ENCODE peak calls at places on chromosomes 13 and 19, in four cellular contexts. M is CD8-positive, alpha-beta T cell; I is Peyer's patch; V is adrenal gland. X is an unnamed sample.

GRCh38 chr19:57599377-57599760 is 316 bp upstream of the ZNF530 start:
- DNase-seq in I (no peak), V (no peak), M (no peak), X (no peak)

GRCh38 chr19:35528218-35529038 is at the start of gene SBSN:
- DNase-seq in V (no peak), M (no peak), I (no peak), X (no peak)

GRCh38 chr19:50975766-50976165 is 6.4 kb upstream of the KLK6 start:
- DNase-seq in M (no peak), V (no peak), I (no peak), X (no peak)

GRCh38 chr13:104683789-104684188 is 1617.6 kb upstream of the SLC10A2 start:
- DNase-seq in V (no peak), M (no peak), I (no peak), X (no peak)

GRCh38 chr13:75181906-75182305 is 300.1 kb downstream of the TBC1D4 start:
- DNase-seq in V (no peak), I (no peak), M (no peak), X (no peak)

GRCh38 chr19:14686411-14686810 is 3.4 kb upstream of the ZNF333 start:
- DNase-seq in I (no peak), V (no peak), M (peak), X (no peak)

GRCh38 chr19:10863107-10863700 is 8.1 kb upstream of the CARM1 start:
- DNase-seq in V (no peak), I (no peak), M (no peak), X (no peak)

GRCh38 chr19:11279505-11280236 is 16.3 kb upstream of the TSPAN16 start:
- DNase-seq in M (peak), I (no peak), V (no peak), X (no peak)

GRCh38 chr19:3324405-3324856 is 42.0 kb upstream of the NFIC start:
- DNase-seq in I (peak), M (peak), V (peak), X (no peak)

GRCh38 chr13:28089065-28089464 is 11.3 kb downstream of the FLT3 start:
- DNase-seq in I (no peak), V (no peak), M (no peak), X (no peak)

GRCh38 chr19:17642656-17643055 is 45.5 kb downstream of the UNC13A start:
- DNase-seq in I (no peak), V (no peak), M (no peak), X (no peak)
- TF ChIP-seq CTCF in I (no peak), V (no peak), M (no peak), X (no peak)

GRCh38 chr19:36837525-36837901 is 674 bp downstream of the ZNF790 start:
- DNase-seq in M (peak), I (no peak), V (peak), X (no peak)
- TF ChIP-seq CTCF in M (no peak), I (no peak), V (no peak), X (no peak)

DNA sequence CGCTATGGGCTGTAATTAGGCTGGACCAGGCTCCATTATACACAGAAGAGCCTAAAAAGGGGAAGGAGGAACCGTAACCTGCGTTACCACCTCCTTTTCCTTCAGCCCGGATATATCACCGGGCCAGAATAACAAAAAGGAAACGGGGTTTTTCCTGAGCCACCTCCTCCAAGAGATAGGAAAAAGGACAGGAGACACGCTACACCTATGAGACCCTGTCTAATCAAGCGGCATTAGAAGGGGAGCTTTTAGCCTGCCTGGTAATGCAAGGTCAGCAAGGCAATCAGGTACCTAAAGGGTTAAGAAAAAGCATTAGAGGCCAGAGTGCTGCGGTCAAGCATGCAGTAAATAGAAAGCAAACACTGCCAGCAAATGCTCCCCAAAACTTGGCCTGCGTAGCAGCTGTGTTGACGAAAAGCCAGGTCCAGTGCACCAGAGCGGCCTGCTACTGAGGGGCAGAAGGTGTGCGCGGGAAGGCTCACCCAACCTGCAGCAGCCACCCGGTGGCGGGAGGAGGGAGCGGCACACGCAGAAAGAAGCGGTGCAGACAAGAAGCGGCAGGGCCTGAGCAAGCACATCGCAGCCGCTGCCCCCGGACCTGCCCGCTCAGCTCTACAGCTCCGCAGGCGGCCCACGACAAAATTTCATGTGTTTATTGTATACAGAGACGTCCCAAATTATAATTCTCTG is 1466.1 kb downstream of the UQCRFS1 start:
- DNase-seq in V (no peak), M (peak), I (peak), X (peak)
- TF ChIP-seq CTCF in V (no peak), M (no peak), I (no peak), X (peak)

GRCh38 chr13:33351324-33351723 is 65.8 kb upstream of the STARD13 start:
- DNase-seq in I (no peak), M (no peak), V (no peak), X (no peak)
- TF ChIP-seq CTCF in I (no peak), M (no peak), V (peak), X (no peak)

GRCh38 chr13:24627090-24627714 is 53.0 kb upstream of the ATP12A start:
- DNase-seq in M (no peak), V (no peak), I (peak), X (no peak)
- TF ChIP-seq CTCF in M (no peak), V (peak), I (no peak), X (peak)

DNA sequence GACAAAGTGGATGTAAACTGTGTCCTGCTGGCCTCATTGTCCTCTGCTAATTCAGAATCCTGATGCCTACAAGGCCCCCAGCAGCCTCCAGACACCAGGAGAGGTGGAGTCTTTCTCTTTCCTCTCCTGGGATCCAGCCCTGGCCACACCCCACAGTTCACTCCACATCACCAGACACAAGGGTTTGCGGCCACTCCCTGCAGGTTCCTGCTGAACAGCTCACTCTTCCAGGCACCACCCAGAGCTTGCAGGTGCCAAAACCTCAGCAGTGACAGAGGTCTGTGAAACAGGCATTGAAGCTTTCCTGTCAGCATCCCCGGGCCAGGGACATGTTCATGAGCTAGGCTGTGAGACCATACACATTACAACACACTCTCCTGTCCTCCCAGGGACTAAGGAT is 11.3 kb upstream of the ATP12A start:
- DNase-seq in M (no peak), V (no peak), I (peak), X (no peak)
- TF ChIP-seq CTCF in M (no peak), V (no peak), I (no peak), X (no peak)

GRCh38 chr19:30498707-30499106 is 126.5 kb downstream of the ZNF536 start:
- DNase-seq in I (no peak), M (no peak), V (no peak), X (no peak)
- TF ChIP-seq CTCF in I (no peak), M (no peak), V (no peak), X (no peak)

GRCh38 chr13:29583073-29583785 is 12.3 kb downstream of the SLC7A1 start:
- DNase-seq in M (no peak), V (no peak), I (no peak), X (no peak)
- TF ChIP-seq CTCF in M (no peak), V (no peak), I (no peak), X (no peak)

X was measured in type B pancreatic cell.